ENCODE peak calls at places on chromosomes 12 and 14, in ten cellular contexts. X is Peyer's patch, F is brain microvascular endothelial cell, J is D721Med, Z is HL-60, D is uterus, B is neural crest cell, R is Caco-2, Y is GM06990, T is cardiac fibroblast. U is an unnamed sample.

GRCh38 chr14:103526247-103526913 is 2.6 kb upstream of the TRMT61A start:
- DNase-seq in X (no peak), F (no peak), J (no peak), Z (no peak), D (no peak), B (no peak), R (no peak), Y (no peak), T (no peak), U (no peak)

GRCh38 chr14:94132285-94132887 is 3.0 kb upstream of the IFI27L2 start:
- DNase-seq in X (no peak), F (peak), J (no peak), Z (peak), D (peak), B (peak), R (peak), Y (no peak), T (peak), U (peak)

GRCh38 chr14:63988579-63988978 is 135.8 kb downstream of the SYNE2 start:
- DNase-seq in X (no peak), F (no peak), J (no peak), Z (no peak), D (no peak), B (no peak), R (no peak), Y (no peak), T (no peak), U (no peak)

GRCh38 chr14:65412881-65413738 is 580 bp downstream of the FUT8 start:
- DNase-seq in X (peak), F (peak), J (no peak), Z (peak), D (peak), B (peak), R (peak), Y (no peak), T (peak), U (no peak)

GRCh38 chr14:68471029-68471963 is 321.6 kb downstream of the ZFP36L1 start:
- DNase-seq in X (no peak), F (no peak), J (no peak), Z (no peak), D (no peak), B (peak), R (no peak), Y (peak), T (no peak), U (peak)

GRCh38 chr14:91649930-91650329 is 82.0 kb downstream of the CATSPERB start:
- DNase-seq in X (no peak), F (peak), J (no peak), Z (peak), D (peak), B (no peak), R (peak), Y (no peak), T (peak), U (peak)

GRCh38 chr12:8822298-8822697 is at the start of gene A2ML1:
- DNase-seq in X (no peak), F (no peak), J (no peak), Z (no peak), D (no peak), B (no peak), R (no peak), Y (no peak), T (no peak), U (no peak)

GRCh38 chr12:34033628-34034296 is 11.5 kb downstream of the ALG10 start:
- DNase-seq in X (no peak), F (peak), J (no peak), Z (peak), D (no peak), B (no peak), R (peak), Y (no peak), T (peak), U (peak)

GRCh38 chr12:69189378-69189978 is 49.9 kb upstream of the CPSF6 start:
- DNase-seq in X (no peak), F (no peak), J (no peak), Z (no peak), D (no peak), B (no peak), R (no peak), Y (no peak), T (no peak), U (no peak)

GRCh38 chr12:52122904-52123303 is 43.4 kb downstream of the SMIM41 start:
- DNase-seq in X (no peak), F (no peak), J (no peak), Z (no peak), D (no peak), B (no peak), R (no peak), Y (no peak), T (no peak), U (peak)

GRCh38 chr12:52121848-52122838 is 42.6 kb downstream of the SMIM41 start:
- DNase-seq in X (peak), F (peak), J (peak), Z (no peak), D (no peak), B (peak), R (peak), Y (peak), T (peak), U (peak)

GRCh38 chr12:52125499-52125900 is 46.0 kb downstream of the SMIM41 start:
- DNase-seq in X (no peak), F (no peak), J (no peak), Z (no peak), D (no peak), B (no peak), R (no peak), Y (no peak), T (no peak), U (peak)

GRCh38 chr12:52120951-52121847 is 41.7 kb downstream of the SMIM41 start:
- DNase-seq in X (peak), F (no peak), J (no peak), Z (no peak), D (no peak), B (no peak), R (no peak), Y (no peak), T (no peak), U (peak)

GRCh38 chr12:52119398-52120254 is 40.1 kb downstream of the SMIM41 start:
- DNase-seq in X (peak), F (no peak), J (peak), Z (no peak), D (no peak), B (peak), R (peak), Y (peak), T (peak), U (peak)
- TF ChIP-seq CTCF in X (peak), F (peak), J (peak), Z (peak), D (no peak), B (peak), R (peak), Y (peak), T (peak), U (peak)

GRCh38 chr12:80068173-80068572 is 31.2 kb upstream of the OTOGL start:
- DNase-seq in X (no peak), F (no peak), J (no peak), Z (no peak), D (no peak), B (no peak), R (peak), Y (no peak), T (no peak), U (no peak)
- TF ChIP-seq CTCF in X (no peak), F (no peak), J (no peak), Z (no peak), D (no peak), B (no peak), R (no peak), Y (no peak), T (no peak), U (no peak)

GRCh38 chr12:27331927-27332324 is 710 bp upstream of the BMAL2 start:
- DNase-seq in X (no peak), F (no peak), J (no peak), Z (no peak), D (no peak), B (no peak), R (peak), Y (no peak), T (no peak), U (no peak)

GRCh38 chr12:27333311-27334009 is 824 bp downstream of the BMAL2 start:
- DNase-seq in X (peak), F (no peak), J (no peak), Z (peak), D (no peak), B (peak), R (peak), Y (peak), T (no peak), U (peak)

GRCh38 chr12:27330846-27331245 is 1.8 kb upstream of the BMAL2 start:
- DNase-seq in X (no peak), F (no peak), J (no peak), Z (no peak), D (no peak), B (no peak), R (no peak), Y (no peak), T (no peak), U (no peak)

GRCh38 chr12:27332407-27333310 is at the start of gene BMAL2:
- DNase-seq in X (peak), F (peak), J (peak), Z (peak), D (peak), B (peak), R (peak), Y (peak), T (peak), U (peak)

DNA sequence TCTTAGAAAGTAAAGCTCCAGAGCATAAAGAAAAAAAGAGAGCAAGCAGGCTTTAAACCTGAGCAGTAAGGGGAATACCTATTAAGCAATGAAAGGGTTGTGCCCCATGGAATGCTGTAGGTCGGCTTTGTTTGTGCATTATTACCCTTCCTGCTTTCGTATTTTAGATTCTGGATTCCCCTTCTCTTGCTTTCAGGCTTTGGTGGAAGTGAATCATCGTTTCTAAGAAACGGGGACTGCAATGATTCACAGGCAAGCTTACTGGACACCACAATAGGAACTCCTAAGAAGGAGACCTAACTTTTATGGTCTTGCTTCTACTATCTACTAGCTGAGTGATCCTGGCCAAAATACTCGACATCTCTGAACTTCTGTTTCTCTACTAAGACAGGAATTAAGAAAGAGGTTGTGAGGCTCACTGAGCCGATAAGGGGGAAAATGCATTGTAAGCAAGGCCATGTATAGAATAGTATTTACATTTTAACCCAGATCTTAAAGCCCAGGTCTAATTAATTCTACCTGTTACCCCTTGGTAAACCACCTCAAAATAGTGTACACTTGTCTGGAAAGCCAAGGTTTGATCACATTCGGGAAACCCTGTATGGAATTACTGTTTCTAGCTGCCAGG is 1.2 kb upstream of the BMAL2 start:
- DNase-seq in X (no peak), F (peak), J (no peak), Z (peak), D (peak), B (no peak), R (peak), Y (peak), T (peak), U (peak)
- TF ChIP-seq CTCF in X (no peak), F (no peak), J (no peak), Z (no peak), D (no peak), B (no peak), R (no peak), Y (no peak), T (no peak), U (no peak)

DNA sequence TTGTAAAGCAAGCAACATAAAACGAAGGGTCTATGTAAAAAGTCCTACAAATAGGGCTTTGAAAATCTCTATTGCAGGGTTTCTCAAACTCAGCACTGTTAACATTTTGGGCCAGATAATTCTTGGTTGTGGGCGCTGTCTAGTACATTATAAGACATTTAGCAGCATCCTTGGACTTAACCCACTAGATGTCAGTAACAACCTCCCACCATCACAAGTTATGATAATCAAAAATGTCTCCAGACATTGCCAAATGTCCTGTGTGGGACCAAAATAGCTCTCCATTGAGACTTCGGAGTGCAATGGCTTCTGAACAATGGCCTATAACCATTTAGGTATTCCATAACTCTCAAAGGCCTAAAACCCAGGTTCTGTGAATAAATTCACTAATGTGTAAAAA is 22.9 kb upstream of the DHRS7 start:
- DNase-seq in X (no peak), F (no peak), J (no peak), Z (no peak), D (no peak), B (no peak), R (no peak), Y (no peak), T (peak), U (no peak)
- TF ChIP-seq CTCF in X (no peak), F (peak), J (peak), Z (peak), D (no peak), B (no peak), R (no peak), Y (peak), T (no peak), U (peak)

GRCh38 chr14:73770977-73771847 is 57.0 kb upstream of the PNMA1 start:
- DNase-seq in X (peak), F (no peak), J (no peak), Z (no peak), D (no peak), B (no peak), R (no peak), Y (no peak), T (no peak), U (no peak)

GRCh38 chr14:73773441-73774243 is 59.5 kb upstream of the PNMA1 start:
- DNase-seq in X (peak), F (no peak), J (no peak), Z (no peak), D (no peak), B (no peak), R (no peak), Y (no peak), T (no peak), U (no peak)

GRCh38 chr14:73774671-73775070 is 60.5 kb upstream of the PNMA1 start:
- DNase-seq in X (no peak), F (no peak), J (no peak), Z (no peak), D (no peak), B (no peak), R (no peak), Y (no peak), T (no peak), U (no peak)

GRCh38 chr14:73774244-73774575 is 60.0 kb upstream of the PNMA1 start:
- DNase-seq in X (no peak), F (no peak), J (no peak), Z (no peak), D (no peak), B (no peak), R (no peak), Y (no peak), T (no peak), U (no peak)

DNA sequence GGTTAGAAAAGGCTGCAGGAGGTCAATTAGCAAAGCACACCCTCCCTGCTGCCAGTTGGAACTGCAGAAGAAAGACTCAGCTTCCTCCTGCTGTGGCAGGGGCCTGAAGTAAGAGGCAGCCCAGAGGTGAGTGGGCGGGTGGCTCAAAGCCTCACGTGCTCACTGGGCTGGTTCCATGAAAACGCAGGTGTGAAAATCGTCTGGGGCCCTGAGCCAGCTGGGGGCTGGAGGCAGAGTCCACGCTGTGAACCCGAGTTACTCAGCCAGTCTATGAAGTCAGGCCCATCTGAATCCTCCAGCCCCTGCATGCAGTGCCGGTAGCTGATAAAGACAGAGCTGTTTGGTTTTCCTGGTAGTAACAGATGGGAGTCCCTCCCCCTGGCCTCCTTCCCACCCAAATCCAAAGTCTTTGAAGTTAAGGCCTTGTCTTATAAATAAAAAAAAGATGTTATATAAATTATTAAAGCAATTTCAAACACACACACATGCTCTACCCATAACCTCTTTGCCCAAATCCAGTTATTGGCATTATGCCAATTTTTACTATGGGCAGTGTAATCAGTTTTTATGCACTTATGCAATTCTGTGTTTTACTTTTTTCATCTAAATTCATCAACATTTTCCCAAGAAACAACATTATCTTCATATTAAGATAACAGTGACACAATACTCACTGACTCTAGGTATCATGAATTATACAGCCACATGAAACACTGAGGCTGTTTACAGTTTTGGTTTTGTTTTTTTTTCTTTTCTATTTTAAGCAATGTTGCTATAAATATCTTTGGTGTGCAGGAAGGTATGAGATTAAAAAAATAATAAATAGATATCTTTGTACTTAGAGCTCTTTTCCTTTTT is 57.9 kb upstream of the PNMA1 start:
- DNase-seq in X (peak), F (peak), J (no peak), Z (peak), D (peak), B (no peak), R (peak), Y (peak), T (peak), U (peak)
- TF ChIP-seq CTCF in X (no peak), F (peak), J (no peak), Z (no peak), D (no peak), B (no peak), R (no peak), Y (no peak), T (no peak), U (no peak)

GRCh38 chr12:14366211-14366762 is 805 bp downstream of the ATF7IP start:
- DNase-seq in X (no peak), F (no peak), J (no peak), Z (no peak), D (no peak), B (no peak), R (no peak), Y (no peak), T (peak), U (no peak)
- TF ChIP-seq CTCF in X (no peak), F (no peak), J (peak), Z (no peak), D (peak), B (peak), R (peak), Y (peak), T (peak), U (peak)

DNA sequence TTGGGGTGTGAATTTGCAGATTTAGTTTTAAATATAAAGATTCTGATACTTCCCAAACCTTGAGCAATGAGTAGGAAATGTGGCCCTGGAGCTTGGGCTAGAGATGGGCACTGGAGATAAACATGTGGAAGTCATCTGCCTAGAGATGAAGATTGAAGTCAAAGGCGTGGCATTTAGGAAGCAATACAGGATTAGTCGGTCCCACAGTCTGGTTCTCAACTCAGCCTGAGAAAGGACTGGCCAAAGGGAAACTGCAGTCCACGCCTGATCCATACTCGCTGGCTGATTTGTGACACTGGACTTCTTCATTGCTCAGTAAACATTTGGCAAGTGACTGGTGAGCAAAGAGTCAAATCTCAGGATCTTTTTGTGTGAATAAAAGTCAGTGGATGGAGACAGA is 268.2 kb upstream of the ATP2B1 start:
- DNase-seq in X (no peak), F (no peak), J (no peak), Z (no peak), D (no peak), B (no peak), R (no peak), Y (no peak), T (no peak), U (no peak)
- TF ChIP-seq CTCF in X (no peak), F (no peak), J (no peak), Z (no peak), D (no peak), B (no peak), R (no peak), Y (no peak), T (no peak), U (no peak)

DNA sequence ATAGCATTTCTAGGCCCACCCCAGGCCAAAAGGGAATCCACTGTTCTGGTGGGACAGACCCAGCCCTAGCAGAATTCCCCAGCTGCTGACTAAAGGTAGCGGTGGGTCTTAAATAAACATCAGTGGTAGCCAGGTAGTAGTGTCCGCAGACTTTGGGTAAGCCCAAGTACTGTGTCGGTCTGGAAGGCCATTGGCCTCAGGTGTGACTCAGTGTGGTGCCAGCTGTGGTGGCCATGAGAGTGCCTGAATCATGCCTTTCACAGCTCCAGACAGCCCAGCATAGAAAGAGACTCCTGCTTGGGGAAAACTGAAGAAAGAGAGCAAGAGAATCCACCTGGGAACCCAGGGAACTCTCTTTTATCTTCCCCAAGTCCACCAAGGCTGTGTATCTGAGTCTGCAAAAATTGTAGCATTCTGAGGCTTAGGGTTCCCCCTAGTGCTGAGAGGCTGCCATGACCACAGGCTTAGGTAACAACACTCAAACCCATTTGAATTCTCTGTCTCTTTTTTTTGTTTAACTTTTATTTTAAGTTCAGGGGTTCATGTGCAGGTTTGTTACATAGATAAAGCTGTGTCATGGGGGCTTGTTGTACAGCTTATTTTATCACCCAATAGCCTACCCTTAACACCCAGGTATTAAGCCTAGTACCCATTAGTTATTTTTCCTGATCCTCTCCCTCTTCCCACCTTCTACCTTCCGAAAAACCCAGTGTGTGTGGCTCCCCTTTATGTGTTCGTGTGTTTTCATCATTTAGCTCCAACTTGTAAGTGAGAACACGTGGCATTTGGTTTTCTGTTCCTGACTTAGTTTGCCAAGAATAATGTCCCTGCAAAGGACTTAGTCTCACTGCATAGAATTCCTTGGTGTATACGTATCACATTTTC is 16.7 kb upstream of the CD163L1 start:
- DNase-seq in X (peak), F (peak), J (peak), Z (no peak), D (no peak), B (peak), R (peak), Y (no peak), T (peak), U (peak)
- TF ChIP-seq CTCF in X (peak), F (peak), J (peak), Z (peak), D (peak), B (peak), R (peak), Y (peak), T (peak), U (peak)

U was measured in GM13977.